ENCODE peak calls at places on chromosomes 5 and 9, in four cellular contexts. R is mammary epithelial cell, L is IMR-90, B is uterus. W is an unnamed sample.

GRCh38 chr5:68562308-68562707 is 346.8 kb downstream of the PIK3R1 start:
- DNase-seq in L (peak), B (peak), R (peak), W (peak)

GRCh38 chr9:133106511-133107244 is 14.4 kb downstream of the RALGDS start:
- DNase-seq in R (no peak), B (peak), L (no peak), W (no peak)

GRCh38 chr5:472076-472655 is 29.2 kb downstream of the EXOC3 start:
- DNase-seq in B (peak), R (peak), L (no peak), W (no peak)

GRCh38 chr5:55856511-55857246 is 5.5 kb downstream of the IL31RA start:
- DNase-seq in B (no peak), R (no peak), L (no peak), W (no peak)

GRCh38 chr9:136995772-136996308 is 528 bp downstream of the CLIC3 start:
- DNase-seq in R (no peak), L (peak), B (no peak), W (no peak)

GRCh38 chr5:93428868-93429267 is 152.2 kb downstream of the NR2F1-AS1 start:
- DNase-seq in L (peak), R (peak), B (no peak), W (no peak)

GRCh38 chr5:60387041-60387440 is 312.9 kb downstream of the DEPDC1B start:
- DNase-seq in L (no peak), R (no peak), B (no peak), W (no peak)

GRCh38 chr9:34211395-34211794 is 32.6 kb downstream of the UBAP1 start:
- DNase-seq in R (no peak), L (no peak), B (no peak), W (no peak)

GRCh38 chr9:116791314-116791713 is 104.2 kb downstream of the TRIM32 start:
- DNase-seq in L (peak), R (no peak), B (no peak), W (no peak)

GRCh38 chr9:127121628-127122175 is 733 bp downstream of the ANGPTL2 start:
- DNase-seq in B (no peak), L (peak), R (no peak), W (peak)

GRCh38 chr9:15221746-15222145 is 85.3 kb downstream of the TTC39B start:
- DNase-seq in L (no peak), R (no peak), B (no peak), W (no peak)

GRCh38 chr9:124489222-124489621 is 18.0 kb downstream of the NR5A1 start:
- DNase-seq in R (no peak), L (peak), B (no peak), W (no peak)

GRCh38 chr9:95143591-95144561 is 173.6 kb downstream of the FANCC start:
- DNase-seq in B (peak), R (no peak), L (peak), W (peak)

GRCh38 chr5:137604348-137605095 is 105.4 kb upstream of the SPOCK1 start:
- DNase-seq in R (no peak), L (no peak), B (no peak), W (no peak)

GRCh38 chr5:137606401-137606800 is 107.3 kb upstream of the SPOCK1 start:
- DNase-seq in R (no peak), B (no peak), L (no peak), W (no peak)

GRCh38 chr5:137603891-137604290 is 104.8 kb upstream of the SPOCK1 start:
- DNase-seq in B (no peak), R (no peak), L (no peak), W (no peak)

GRCh38 chr5:137607771-137608170 is 108.6 kb upstream of the SPOCK1 start:
- DNase-seq in B (no peak), R (no peak), L (no peak), W (no peak)

DNA sequence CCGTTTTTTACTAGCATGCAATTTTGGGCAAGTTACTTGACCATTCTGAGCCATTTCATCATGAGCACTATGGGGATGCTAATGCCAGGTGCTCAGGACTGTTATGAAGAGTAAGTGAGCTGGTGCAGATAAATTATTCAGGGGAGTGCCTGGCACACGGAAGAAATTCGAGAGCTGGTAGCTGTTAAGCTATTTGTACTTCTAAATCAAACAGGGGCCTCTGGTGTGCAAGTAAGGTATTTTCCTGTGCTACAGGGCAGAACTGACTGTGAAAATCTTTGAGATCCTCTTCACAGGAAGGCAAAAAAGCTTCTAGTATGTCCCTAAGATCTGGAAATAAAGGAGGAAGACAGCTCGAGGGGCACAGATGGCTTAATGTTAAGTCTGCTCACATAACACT is 106.3 kb upstream of the SPOCK1 start:
- DNase-seq in B (no peak), L (no peak), R (peak), W (peak)
- TF ChIP-seq CTCF in B (no peak), L (no peak), R (peak), W (peak)

DNA sequence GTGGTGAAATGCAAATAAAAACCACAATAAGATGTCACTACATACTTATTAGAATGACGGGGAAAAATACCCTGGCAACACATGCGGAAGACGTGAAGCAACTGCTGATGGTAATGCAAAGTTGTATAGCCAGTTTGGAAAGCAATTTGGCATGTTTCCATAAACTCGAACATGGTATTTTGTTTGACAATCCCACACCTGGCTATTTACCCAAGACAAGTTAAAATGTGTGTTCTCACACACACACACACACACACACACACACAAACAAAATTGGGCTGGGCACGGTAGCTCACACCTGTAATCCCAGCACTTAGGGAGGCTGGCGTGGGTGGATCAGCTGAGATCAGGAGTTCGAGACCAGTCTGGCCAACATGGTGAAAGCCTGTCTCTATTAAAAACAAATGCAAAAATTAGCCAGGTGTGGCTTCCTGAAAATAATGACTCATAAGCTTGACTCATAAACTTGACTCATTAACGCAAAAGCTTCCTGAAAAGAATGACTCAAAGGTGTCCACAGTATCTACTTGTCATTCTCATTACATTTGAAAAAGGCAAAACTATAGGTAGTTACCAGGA is 456.5 kb downstream of the CDH18 start:
- DNase-seq in R (peak), L (no peak), B (no peak), W (no peak)
- H3K4me3 ChIP-seq in R (peak), L (no peak), B (no peak), W (no peak)

GRCh38 chr5:26487553-26487952 is 550.8 kb downstream of the CDH9 start:
- DNase-seq in B (no peak), R (no peak), L (no peak), W (no peak)
- TF ChIP-seq CTCF in B (no peak), R (no peak), L (no peak), W (no peak)

GRCh38 chr5:115272297-115272958 is 9.8 kb upstream of the PGGT1B start:
- DNase-seq in R (no peak), L (no peak), B (no peak), W (no peak)
- H3K4me3 ChIP-seq in R (no peak), L (no peak), B (no peak), W (no peak)

GRCh38 chr5:180201051-180201987 is 7.7 kb downstream of the RASGEF1C start:
- DNase-seq in L (no peak), B (no peak), R (no peak), W (peak)
- TF ChIP-seq CTCF in L (peak), B (no peak), R (peak), W (peak)